ENCODE peak calls at places on chromosomes 12 and 14, in seven cellular contexts. One of them, this sample, is unnamed.

GRCh38 chr14:28769358-28769757 is 2.8 kb downstream of the FOXG1 start:
- DNase-seq in mucosa of descending colon: no peak
- DNase-seq in left ventricle myocardium inferior: no peak
- DNase-seq in gastrocnemius medialis: no peak
- DNase-seq in choroid plexus epithelial cell: no peak
- DNase-seq in A549: no peak
- DNase-seq in neural progenitor cell: no peak
- DNase-seq in this sample: no peak

GRCh38 chr12:49619286-49619685 is 4.1 kb upstream of the PRPF40B start:
- DNase-seq in A549: no peak
- DNase-seq in choroid plexus epithelial cell: peak
- DNase-seq in neural progenitor cell: no peak
- DNase-seq in left ventricle myocardium inferior: no peak
- DNase-seq in mucosa of descending colon: no peak
- DNase-seq in gastrocnemius medialis: no peak
- DNase-seq in this sample: no peak

GRCh38 chr12:30105505-30105904 is 321.8 kb upstream of the TMTC1 start:
- DNase-seq in mucosa of descending colon: no peak
- DNase-seq in left ventricle myocardium inferior: no peak
- DNase-seq in A549: no peak
- DNase-seq in neural progenitor cell: no peak
- DNase-seq in gastrocnemius medialis: no peak
- DNase-seq in choroid plexus epithelial cell: no peak
- DNase-seq in this sample: no peak

GRCh38 chr14:31336646-31337045 is 83.7 kb downstream of the HEATR5A start:
- DNase-seq in neural progenitor cell: peak
- DNase-seq in choroid plexus epithelial cell: peak
- DNase-seq in mucosa of descending colon: no peak
- DNase-seq in gastrocnemius medialis: no peak
- DNase-seq in A549: no peak
- DNase-seq in left ventricle myocardium inferior: no peak
- DNase-seq in this sample: peak

GRCh38 chr14:100584056-100585031 is 2.9 kb downstream of the BEGAIN start:
- DNase-seq in neural progenitor cell: no peak
- DNase-seq in choroid plexus epithelial cell: no peak
- DNase-seq in left ventricle myocardium inferior: peak
- DNase-seq in gastrocnemius medialis: no peak
- DNase-seq in A549: no peak
- DNase-seq in mucosa of descending colon: peak
- DNase-seq in this sample: no peak

GRCh38 chr12:21566223-21566906 is 38.3 kb downstream of the GYS2 start:
- DNase-seq in gastrocnemius medialis: no peak
- DNase-seq in mucosa of descending colon: no peak
- DNase-seq in left ventricle myocardium inferior: no peak
- DNase-seq in choroid plexus epithelial cell: peak
- DNase-seq in neural progenitor cell: no peak
- DNase-seq in A549: no peak
- DNase-seq in this sample: no peak

GRCh38 chr14:62179367-62180018 is 417.3 kb downstream of the SNAPC1 start:
- DNase-seq in left ventricle myocardium inferior: peak
- DNase-seq in gastrocnemius medialis: peak
- DNase-seq in neural progenitor cell: peak
- DNase-seq in mucosa of descending colon: no peak
- DNase-seq in choroid plexus epithelial cell: peak
- DNase-seq in A549: peak
- DNase-seq in this sample: peak

GRCh38 chr12:63319386-63319785 is 168.4 kb upstream of the AVPR1A start:
- DNase-seq in gastrocnemius medialis: no peak
- DNase-seq in mucosa of descending colon: no peak
- DNase-seq in left ventricle myocardium inferior: no peak
- DNase-seq in neural progenitor cell: no peak
- DNase-seq in A549: peak
- DNase-seq in choroid plexus epithelial cell: peak
- DNase-seq in this sample: no peak

GRCh38 chr14:76500480-76500879 is 124.5 kb downstream of the ESRRB start:
- DNase-seq in choroid plexus epithelial cell: no peak
- DNase-seq in A549: no peak
- DNase-seq in mucosa of descending colon: no peak
- DNase-seq in left ventricle myocardium inferior: no peak
- DNase-seq in neural progenitor cell: no peak
- DNase-seq in gastrocnemius medialis: no peak
- DNase-seq in this sample: no peak

GRCh38 chr14:74510955-74511354 is 17.4 kb downstream of the ISCA2 start:
- DNase-seq in choroid plexus epithelial cell: peak
- DNase-seq in mucosa of descending colon: peak
- DNase-seq in neural progenitor cell: no peak
- DNase-seq in left ventricle myocardium inferior: no peak
- DNase-seq in A549: no peak
- DNase-seq in gastrocnemius medialis: no peak
- DNase-seq in this sample: no peak

GRCh38 chr14:38762436-38762835 is 340.6 kb downstream of the SEC23A start:
- DNase-seq in A549: no peak
- DNase-seq in choroid plexus epithelial cell: no peak
- DNase-seq in gastrocnemius medialis: no peak
- DNase-seq in left ventricle myocardium inferior: no peak
- DNase-seq in neural progenitor cell: no peak
- DNase-seq in mucosa of descending colon: no peak
- DNase-seq in this sample: no peak

GRCh38 chr14:23202001-23202400 is 18.5 kb upstream of the SLC7A8 start:
- DNase-seq in gastrocnemius medialis: no peak
- DNase-seq in choroid plexus epithelial cell: no peak
- DNase-seq in neural progenitor cell: no peak
- DNase-seq in A549: no peak
- DNase-seq in left ventricle myocardium inferior: no peak
- DNase-seq in mucosa of descending colon: no peak
- DNase-seq in this sample: no peak

GRCh38 chr14:65019944-65020566 is 33.4 kb downstream of the FNTB start:
- DNase-seq in choroid plexus epithelial cell: peak
- DNase-seq in gastrocnemius medialis: peak
- DNase-seq in left ventricle myocardium inferior: no peak
- DNase-seq in neural progenitor cell: peak
- DNase-seq in A549: peak
- DNase-seq in mucosa of descending colon: no peak
- DNase-seq in this sample: peak

GRCh38 chr14:24848427-24848826 is 201.5 kb downstream of the STXBP6 start:
- DNase-seq in left ventricle myocardium inferior: no peak
- DNase-seq in mucosa of descending colon: no peak
- DNase-seq in A549: no peak
- DNase-seq in gastrocnemius medialis: no peak
- DNase-seq in choroid plexus epithelial cell: peak
- DNase-seq in neural progenitor cell: no peak
- DNase-seq in this sample: no peak

GRCh38 chr12:47881826-47882427 is 22.9 kb downstream of the VDR start:
- DNase-seq in choroid plexus epithelial cell: peak
- DNase-seq in neural progenitor cell: no peak
- DNase-seq in A549: no peak
- DNase-seq in gastrocnemius medialis: peak
- DNase-seq in left ventricle myocardium inferior: no peak
- DNase-seq in mucosa of descending colon: no peak
- DNase-seq in this sample: no peak

GRCh38 chr14:59688224-59689170 is 111.9 kb upstream of the CCDC175 start:
- DNase-seq in A549: peak
- DNase-seq in mucosa of descending colon: peak
- DNase-seq in choroid plexus epithelial cell: peak
- DNase-seq in gastrocnemius medialis: no peak
- DNase-seq in neural progenitor cell: peak
- DNase-seq in left ventricle myocardium inferior: no peak
- DNase-seq in this sample: peak

GRCh38 chr12:42482820-42483533 is 106.6 kb downstream of the PRICKLE1 start:
- DNase-seq in choroid plexus epithelial cell: peak
- DNase-seq in mucosa of descending colon: peak
- DNase-seq in neural progenitor cell: peak
- DNase-seq in gastrocnemius medialis: peak
- DNase-seq in left ventricle myocardium inferior: peak
- DNase-seq in A549: peak
- DNase-seq in this sample: no peak

GRCh38 chr14:101132051-101132541 is 228.6 kb upstream of the RTL1 start:
- DNase-seq in neural progenitor cell: no peak
- DNase-seq in left ventricle myocardium inferior: no peak
- DNase-seq in choroid plexus epithelial cell: no peak
- DNase-seq in A549: no peak
- DNase-seq in mucosa of descending colon: no peak
- DNase-seq in gastrocnemius medialis: no peak
- DNase-seq in this sample: no peak

GRCh38 chr12:75721790-75722189 is 210.4 kb upstream of the KRR1 start:
- DNase-seq in A549: no peak
- DNase-seq in choroid plexus epithelial cell: no peak
- DNase-seq in gastrocnemius medialis: no peak
- DNase-seq in left ventricle myocardium inferior: no peak
- DNase-seq in mucosa of descending colon: no peak
- DNase-seq in neural progenitor cell: no peak
- DNase-seq in this sample: no peak
- H3K4me3 ChIP-seq in A549: no peak
- H3K4me3 ChIP-seq in choroid plexus epithelial cell: no peak
- H3K4me3 ChIP-seq in gastrocnemius medialis: no peak
- H3K4me3 ChIP-seq in left ventricle myocardium inferior: no peak
- H3K4me3 ChIP-seq in mucosa of descending colon: no peak
- H3K4me3 ChIP-seq in neural progenitor cell: no peak
- H3K4me3 ChIP-seq in this sample: no peak

GRCh38 chr12:130664772-130665171 is 51.3 kb downstream of the RIMBP2 start:
- DNase-seq in choroid plexus epithelial cell: no peak
- DNase-seq in neural progenitor cell: no peak
- DNase-seq in left ventricle myocardium inferior: no peak
- DNase-seq in gastrocnemius medialis: no peak
- DNase-seq in A549: no peak
- DNase-seq in mucosa of descending colon: no peak
- DNase-seq in this sample: no peak
- H3K4me3 ChIP-seq in choroid plexus epithelial cell: no peak
- H3K4me3 ChIP-seq in neural progenitor cell: no peak
- H3K4me3 ChIP-seq in left ventricle myocardium inferior: no peak
- H3K4me3 ChIP-seq in gastrocnemius medialis: no peak
- H3K4me3 ChIP-seq in A549: no peak
- H3K4me3 ChIP-seq in mucosa of descending colon: no peak
- H3K4me3 ChIP-seq in this sample: no peak

GRCh38 chr12:107759410-107759809 is 1.5 kb downstream of the PRDM4 start:
- DNase-seq in neural progenitor cell: peak
- DNase-seq in choroid plexus epithelial cell: peak
- DNase-seq in A549: peak
- DNase-seq in left ventricle myocardium inferior: no peak
- DNase-seq in gastrocnemius medialis: no peak
- DNase-seq in mucosa of descending colon: no peak
- DNase-seq in this sample: peak
- H3K4me3 ChIP-seq in neural progenitor cell: peak
- H3K4me3 ChIP-seq in choroid plexus epithelial cell: peak
- H3K4me3 ChIP-seq in A549: peak
- H3K4me3 ChIP-seq in left ventricle myocardium inferior: peak
- H3K4me3 ChIP-seq in gastrocnemius medialis: peak
- H3K4me3 ChIP-seq in mucosa of descending colon: no peak
- H3K4me3 ChIP-seq in this sample: peak

GRCh38 chr14:50395448-50395847 is 1.2 kb downstream of the CDKL1 start:
- DNase-seq in left ventricle myocardium inferior: no peak
- DNase-seq in choroid plexus epithelial cell: no peak
- DNase-seq in gastrocnemius medialis: no peak
- DNase-seq in mucosa of descending colon: peak
- DNase-seq in neural progenitor cell: no peak
- DNase-seq in A549: no peak
- DNase-seq in this sample: no peak

GRCh38 chr14:50400461-50400860 is 3.8 kb upstream of the CDKL1 start:
- DNase-seq in neural progenitor cell: no peak
- DNase-seq in A549: no peak
- DNase-seq in choroid plexus epithelial cell: no peak
- DNase-seq in left ventricle myocardium inferior: no peak
- DNase-seq in mucosa of descending colon: no peak
- DNase-seq in gastrocnemius medialis: no peak
- DNase-seq in this sample: no peak

GRCh38 chr14:50399251-50400032 is 2.8 kb upstream of the CDKL1 start:
- DNase-seq in A549: peak
- DNase-seq in mucosa of descending colon: peak
- DNase-seq in neural progenitor cell: no peak
- DNase-seq in left ventricle myocardium inferior: no peak
- DNase-seq in gastrocnemius medialis: no peak
- DNase-seq in choroid plexus epithelial cell: peak
- DNase-seq in this sample: peak

GRCh38 chr14:50396636-50397460 is at the start of gene CDKL1:
- DNase-seq in left ventricle myocardium inferior: peak
- DNase-seq in A549: peak
- DNase-seq in gastrocnemius medialis: peak
- DNase-seq in neural progenitor cell: peak
- DNase-seq in mucosa of descending colon: peak
- DNase-seq in choroid plexus epithelial cell: peak
- DNase-seq in this sample: no peak

GRCh38 chr14:50397461-50398196 is 948 bp upstream of the CDKL1 start:
- DNase-seq in gastrocnemius medialis: no peak
- DNase-seq in A549: peak
- DNase-seq in choroid plexus epithelial cell: no peak
- DNase-seq in mucosa of descending colon: peak
- DNase-seq in neural progenitor cell: peak
- DNase-seq in left ventricle myocardium inferior: no peak
- DNase-seq in this sample: no peak
- H3K4me3 ChIP-seq in gastrocnemius medialis: peak
- H3K4me3 ChIP-seq in A549: peak
- H3K4me3 ChIP-seq in choroid plexus epithelial cell: peak
- H3K4me3 ChIP-seq in mucosa of descending colon: no peak
- H3K4me3 ChIP-seq in neural progenitor cell: peak
- H3K4me3 ChIP-seq in left ventricle myocardium inferior: peak
- H3K4me3 ChIP-seq in this sample: peak

GRCh38 chr12:80712866-80713265 is 3.8 kb upstream of the MYF5 start:
- DNase-seq in left ventricle myocardium inferior: no peak
- DNase-seq in choroid plexus epithelial cell: no peak
- DNase-seq in mucosa of descending colon: no peak
- DNase-seq in gastrocnemius medialis: no peak
- DNase-seq in neural progenitor cell: no peak
- DNase-seq in A549: no peak
- DNase-seq in this sample: no peak
- H3K4me3 ChIP-seq in left ventricle myocardium inferior: no peak
- H3K4me3 ChIP-seq in choroid plexus epithelial cell: no peak
- H3K4me3 ChIP-seq in mucosa of descending colon: no peak
- H3K4me3 ChIP-seq in gastrocnemius medialis: no peak
- H3K4me3 ChIP-seq in neural progenitor cell: no peak
- H3K4me3 ChIP-seq in A549: no peak
- H3K4me3 ChIP-seq in this sample: no peak

GRCh38 chr12:80400591-80400991 is 43.4 kb upstream of the PTPRQ start:
- DNase-seq in gastrocnemius medialis: no peak
- DNase-seq in neural progenitor cell: peak
- DNase-seq in mucosa of descending colon: no peak
- DNase-seq in left ventricle myocardium inferior: no peak
- DNase-seq in choroid plexus epithelial cell: peak
- DNase-seq in A549: no peak
- DNase-seq in this sample: no peak
- H3K4me3 ChIP-seq in gastrocnemius medialis: peak
- H3K4me3 ChIP-seq in neural progenitor cell: no peak
- H3K4me3 ChIP-seq in mucosa of descending colon: no peak
- H3K4me3 ChIP-seq in left ventricle myocardium inferior: peak
- H3K4me3 ChIP-seq in choroid plexus epithelial cell: peak
- H3K4me3 ChIP-seq in A549: no peak
- H3K4me3 ChIP-seq in this sample: peak

This sample was measured in retinal pigment epithelial cell.